ENCODE peak calls at places on chromosome 9, in six cellular contexts. One of them, this sample, is unnamed.

GRCh38 chr9:130186839-130187522 is 14.8 kb downstream of the NCS1 start:
- DNase-seq in HCT116: peak; percentile 71
- DNase-seq in H1: peak; percentile 75
- DNase-seq in K562: peak; percentile 86
- DNase-seq in HepG2: peak; percentile 59
- DNase-seq in GM12878: no peak
- DNase-seq in this sample: peak; percentile 65

GRCh38 chr9:1219284-1219683 is 169.1 kb downstream of the DMRT2 start:
- DNase-seq in HCT116: no peak
- DNase-seq in H1: no peak
- DNase-seq in K562: no peak
- DNase-seq in HepG2: no peak
- DNase-seq in GM12878: no peak
- DNase-seq in this sample: no peak

GRCh38 chr9:84007662-84008061 is 27.1 kb downstream of the RMI1 start:
- DNase-seq in HCT116: no peak
- DNase-seq in H1: no peak
- DNase-seq in K562: no peak
- DNase-seq in HepG2: no peak
- DNase-seq in GM12878: no peak
- DNase-seq in this sample: no peak

GRCh38 chr9:127336086-127336485 is 60.9 kb upstream of the SLC2A8 start:
- DNase-seq in HCT116: no peak
- DNase-seq in H1: no peak
- DNase-seq in K562: no peak
- DNase-seq in HepG2: no peak
- DNase-seq in GM12878: no peak
- DNase-seq in this sample: no peak

GRCh38 chr9:121277518-121278275 is 9.7 kb downstream of the GSN start:
- DNase-seq in HCT116: no peak
- DNase-seq in H1: no peak
- DNase-seq in K562: no peak
- DNase-seq in HepG2: no peak
- DNase-seq in GM12878: no peak
- DNase-seq in this sample: no peak

GRCh38 chr9:111527347-111527746 is 2.4 kb downstream of the ZNF483 start:
- DNase-seq in HCT116: no peak
- DNase-seq in H1: no peak
- DNase-seq in K562: no peak
- DNase-seq in HepG2: no peak
- DNase-seq in GM12878: no peak
- DNase-seq in this sample: no peak

GRCh38 chr9:91111226-91111625 is 250.5 kb downstream of the AUH start:
- DNase-seq in HCT116: no peak
- DNase-seq in H1: no peak
- DNase-seq in K562: no peak
- DNase-seq in HepG2: no peak
- DNase-seq in GM12878: no peak
- DNase-seq in this sample: no peak

GRCh38 chr9:21873540-21874221 is 71.2 kb downstream of the MTAP start:
- DNase-seq in HCT116: peak; percentile 48
- DNase-seq in H1: no peak
- DNase-seq in K562: no peak
- DNase-seq in HepG2: no peak
- DNase-seq in GM12878: no peak
- DNase-seq in this sample: no peak

GRCh38 chr9:112700080-112700479 is 17.8 kb downstream of the INIP start:
- DNase-seq in HCT116: no peak
- DNase-seq in H1: no peak
- DNase-seq in K562: no peak
- DNase-seq in HepG2: peak; percentile 53
- DNase-seq in GM12878: no peak
- DNase-seq in this sample: no peak

GRCh38 chr9:87640385-87640795 is 85.5 kb upstream of the CTSL start:
- DNase-seq in HCT116: no peak
- DNase-seq in H1: no peak
- DNase-seq in K562: no peak
- DNase-seq in HepG2: no peak
- DNase-seq in GM12878: no peak
- DNase-seq in this sample: no peak

GRCh38 chr9:114225534-114226288 is 70.4 kb downstream of the COL27A1 start:
- DNase-seq in HCT116: no peak
- DNase-seq in H1: no peak
- DNase-seq in K562: no peak
- DNase-seq in HepG2: no peak
- DNase-seq in GM12878: no peak
- DNase-seq in this sample: no peak

GRCh38 chr9:9912459-9912858 is 700.3 kb downstream of the PTPRD start:
- DNase-seq in HCT116: no peak
- DNase-seq in H1: no peak
- DNase-seq in K562: no peak
- DNase-seq in HepG2: no peak
- DNase-seq in GM12878: no peak
- DNase-seq in this sample: no peak

GRCh38 chr9:133507246-133507965 is 17.4 kb downstream of the MYMK start:
- DNase-seq in HCT116: no peak
- DNase-seq in H1: no peak
- DNase-seq in K562: no peak
- DNase-seq in HepG2: no peak
- DNase-seq in GM12878: no peak
- DNase-seq in this sample: no peak

GRCh38 chr9:92328225-92328624 is 2.5 kb downstream of the CENPP start:
- DNase-seq in HCT116: peak; percentile 42
- DNase-seq in H1: no peak
- DNase-seq in K562: no peak
- DNase-seq in HepG2: peak; percentile 28
- DNase-seq in GM12878: no peak
- DNase-seq in this sample: no peak

GRCh38 chr9:113620377-113621161 is 157.0 kb downstream of the RGS3 start:
- DNase-seq in HCT116: peak; percentile 56
- DNase-seq in H1: peak; percentile 50
- DNase-seq in K562: no peak
- DNase-seq in HepG2: peak; percentile 77
- DNase-seq in GM12878: no peak
- DNase-seq in this sample: no peak

GRCh38 chr9:115046199-115046598 is 71.8 kb downstream of the TNC start:
- DNase-seq in HCT116: no peak
- DNase-seq in H1: no peak
- DNase-seq in K562: no peak
- DNase-seq in HepG2: no peak
- DNase-seq in GM12878: no peak
- DNase-seq in this sample: no peak

GRCh38 chr9:72894342-72894741 is 58.5 kb downstream of the ALDH1A1 start:
- DNase-seq in HCT116: no peak
- DNase-seq in H1: no peak
- DNase-seq in K562: no peak
- DNase-seq in HepG2: no peak
- DNase-seq in GM12878: no peak
- DNase-seq in this sample: no peak

GRCh38 chr9:88536951-88537742 is 2.2 kb downstream of the NXNL2 start:
- DNase-seq in HCT116: no peak
- DNase-seq in H1: no peak
- DNase-seq in K562: no peak
- DNase-seq in HepG2: no peak
- DNase-seq in GM12878: no peak
- DNase-seq in this sample: no peak

DNA sequence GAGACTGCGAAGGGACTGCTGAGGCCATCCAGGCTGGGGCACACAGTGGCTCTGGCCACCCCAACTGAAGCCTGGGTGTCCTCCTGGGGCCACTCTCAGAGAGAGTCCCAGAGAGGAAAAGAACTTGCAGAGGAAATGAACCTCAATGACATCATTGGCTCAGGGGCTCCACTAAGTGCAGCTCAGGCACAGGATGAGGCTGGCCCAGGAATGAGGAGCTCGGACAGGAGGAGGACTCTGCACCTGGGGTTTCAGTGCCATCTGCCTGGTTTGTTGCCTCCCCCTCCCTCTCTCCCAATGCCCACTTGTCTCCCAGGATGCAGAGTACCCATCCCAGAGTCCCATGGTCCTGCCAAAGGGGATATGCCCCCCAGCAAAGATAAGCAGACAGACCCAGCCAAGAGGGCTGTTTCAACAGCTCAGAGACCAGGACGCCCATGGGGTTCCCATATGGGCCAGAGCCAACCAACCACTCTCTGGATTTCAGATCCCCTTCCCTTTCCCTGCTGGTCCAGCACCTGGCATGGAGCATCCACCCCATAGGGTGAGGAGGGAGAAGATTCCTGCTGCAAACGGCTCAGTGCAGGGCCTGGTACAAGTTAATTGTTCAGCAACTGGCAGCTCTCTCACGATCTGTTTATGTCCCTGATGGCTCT is 26.9 kb upstream of the OLFM1 start:
- DNase-seq in HCT116: no peak
- DNase-seq in H1: no peak
- DNase-seq in K562: no peak
- DNase-seq in HepG2: no peak
- DNase-seq in GM12878: no peak
- DNase-seq in this sample: no peak
- TF ChIP-seq ATF3 in HCT116: no peak
- TF ChIP-seq ATF3 in H1: no peak
- TF ChIP-seq ATF3 in K562: no peak
- TF ChIP-seq ATF3 in HepG2: no peak
- TF ChIP-seq ATF3 in GM12878: no peak
- TF ChIP-seq ATF3 in this sample: no peak

DNA sequence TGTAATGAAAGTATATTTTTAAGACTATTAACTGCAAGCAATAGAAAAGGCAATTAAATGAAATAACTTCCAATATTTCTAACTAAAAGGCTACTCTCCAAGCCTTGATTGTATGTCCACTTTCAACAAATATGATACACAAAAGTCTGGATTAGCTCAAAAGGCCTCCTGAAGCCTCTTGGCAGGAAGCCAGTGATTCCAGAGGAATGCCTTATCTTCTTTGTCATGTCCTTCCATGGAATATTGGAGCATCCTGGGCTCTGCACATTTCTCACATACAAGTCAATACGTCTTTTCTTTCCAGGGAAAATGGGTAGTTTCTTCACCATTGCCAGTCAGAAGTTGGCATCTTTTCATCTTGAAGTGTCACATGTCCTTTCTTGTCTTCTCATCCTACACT is 357.8 kb downstream of the KDM4C start:
- DNase-seq in HCT116: no peak
- DNase-seq in H1: no peak
- DNase-seq in K562: no peak
- DNase-seq in HepG2: no peak
- DNase-seq in GM12878: no peak
- DNase-seq in this sample: no peak
- TF ChIP-seq ATF3 in HCT116: no peak
- TF ChIP-seq ATF3 in H1: no peak
- TF ChIP-seq ATF3 in K562: no peak
- TF ChIP-seq ATF3 in HepG2: no peak
- TF ChIP-seq ATF3 in GM12878: no peak
- TF ChIP-seq ATF3 in this sample: no peak

DNA sequence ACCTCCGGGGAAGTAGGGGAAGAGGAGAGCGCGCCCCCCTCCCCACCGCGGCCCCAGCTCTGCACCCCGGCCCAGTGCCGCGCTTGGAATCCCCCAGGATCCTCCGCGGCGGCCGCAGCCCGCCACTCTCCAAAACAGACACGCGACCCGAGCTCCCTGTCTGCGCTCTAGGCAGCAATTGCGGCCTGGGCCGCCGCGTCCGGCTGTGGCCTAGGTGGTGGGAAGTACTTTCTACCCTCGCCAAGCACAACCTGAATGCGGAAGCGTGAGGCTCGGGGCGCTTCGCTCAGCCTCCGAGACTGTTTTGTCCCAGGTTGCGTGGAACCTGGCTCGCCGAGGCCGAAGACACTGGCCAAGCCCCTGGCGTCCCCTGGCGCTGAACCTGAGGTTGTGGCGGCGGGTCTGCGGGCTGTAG is 3.3 kb upstream of the FOXB2 start:
- DNase-seq in HCT116: no peak
- DNase-seq in H1: peak; percentile 74
- DNase-seq in K562: no peak
- DNase-seq in HepG2: no peak
- DNase-seq in GM12878: no peak
- DNase-seq in this sample: peak; percentile 56
- TF ChIP-seq ATF3 in HCT116: no peak
- TF ChIP-seq ATF3 in H1: no peak
- TF ChIP-seq ATF3 in K562: no peak
- TF ChIP-seq ATF3 in HepG2: no peak
- TF ChIP-seq ATF3 in GM12878: no peak
- TF ChIP-seq ATF3 in this sample: no peak

GRCh38 chr9:69645488-69645887 is 26.7 kb downstream of the APBA1 start:
- DNase-seq in HCT116: peak; percentile 8
- DNase-seq in H1: no peak
- DNase-seq in K562: no peak
- DNase-seq in HepG2: no peak
- DNase-seq in GM12878: no peak
- DNase-seq in this sample: peak; percentile 13
- TF ChIP-seq ATF3 in HCT116: no peak
- TF ChIP-seq ATF3 in H1: no peak
- TF ChIP-seq ATF3 in K562: no peak
- TF ChIP-seq ATF3 in HepG2: no peak
- TF ChIP-seq ATF3 in GM12878: no peak
- TF ChIP-seq ATF3 in this sample: no peak

GRCh38 chr9:15426019-15426418 is 3.3 kb downstream of the SNAPC3 start:
- DNase-seq in HCT116: no peak
- DNase-seq in H1: no peak
- DNase-seq in K562: no peak
- DNase-seq in HepG2: no peak
- DNase-seq in GM12878: peak; percentile 73
- DNase-seq in this sample: no peak
- TF ChIP-seq ATF3 in HCT116: no peak
- TF ChIP-seq ATF3 in H1: no peak
- TF ChIP-seq ATF3 in K562: no peak
- TF ChIP-seq ATF3 in HepG2: no peak
- TF ChIP-seq ATF3 in GM12878: no peak
- TF ChIP-seq ATF3 in this sample: no peak

GRCh38 chr9:137272241-137273094 is 5.1 kb upstream of the TOR4A start:
- DNase-seq in HCT116: no peak
- DNase-seq in H1: no peak
- DNase-seq in K562: no peak
- DNase-seq in HepG2: no peak
- DNase-seq in GM12878: no peak
- DNase-seq in this sample: no peak
- TF ChIP-seq ATF3 in HCT116: no peak
- TF ChIP-seq ATF3 in H1: no peak
- TF ChIP-seq ATF3 in K562: no peak
- TF ChIP-seq ATF3 in HepG2: no peak
- TF ChIP-seq ATF3 in GM12878: no peak
- TF ChIP-seq ATF3 in this sample: no peak